ENCODE peak calls at places on chromosomes 6 and 20, in seven cellular contexts. S is stimulated activated naive CD8-positive, alpha-beta T cell treated with anti-CD3 and anti-CD28 coated beads, Interleukin-15, Interleukin-2, amounts not matched to agents 100 U/mL and 50 U/mL, for 24 hours; Y is SK-N-SH treated with all-trans-retinoic acid at 6 μM for 48 hours; B is sciatic nerve; U is left cardiac atrium; M is CD4-positive, alpha-beta T cell; I is left ventricle myocardium superior. N is an unnamed sample.

GRCh38 chr20:42484790-42485365 is 704.8 kb downstream of the PTPRT start:
- ATAC-seq in B (peak; percentile 59), Y (no peak), S (no peak), U (peak; percentile 19), M (no peak), I (peak; percentile 58), N (no peak)

GRCh38 chr20:58930496-58930895 is 50.6 kb upstream of the NELFCD start:
- ATAC-seq in U (no peak), M (no peak), B (no peak), I (no peak), S (no peak), Y (no peak), N (no peak)

GRCh38 chr20:56515657-56516381 is 8.7 kb upstream of the FAM209A start:
- ATAC-seq in Y (peak; percentile 50), I (peak; percentile 63), B (peak; percentile 42), S (no peak), M (no peak), U (no peak), N (no peak)

GRCh38 chr20:14878676-14879019 is 541.2 kb upstream of the FLRT3 start:
- ATAC-seq in Y (no peak), I (no peak), U (no peak), M (no peak), S (no peak), B (no peak), N (no peak)

GRCh38 chr20:34495928-34496327 is 20.3 kb upstream of the DYNLRB1 start:
- ATAC-seq in B (no peak), M (no peak), Y (no peak), S (no peak), I (no peak), U (no peak), N (no peak)

GRCh38 chr6:142756215-142756630 is 188.8 kb downstream of the HIVEP2 start:
- ATAC-seq in U (no peak), S (peak; percentile 77), B (no peak), M (no peak), I (peak; percentile 85), Y (peak; percentile 84), N (no peak)

GRCh38 chr6:14128017-14128416 is 10.4 kb downstream of the CD83 start:
- ATAC-seq in S (no peak), Y (no peak), M (no peak), B (no peak), I (no peak), U (no peak), N (no peak)

GRCh38 chr6:43286995-43287716 is 10.9 kb upstream of the SLC22A7 start:
- ATAC-seq in M (no peak), S (no peak), Y (peak; percentile 36), B (no peak), I (peak; percentile 31), U (no peak), N (peak; percentile 6)

GRCh38 chr6:52566201-52566600 is 10.7 kb downstream of the TRAM2 start:
- ATAC-seq in Y (no peak), M (no peak), I (no peak), S (no peak), U (no peak), B (no peak), N (no peak)

GRCh38 chr20:57831992-57832585 is 122.3 kb upstream of the PMEPA1 start:
- ATAC-seq in S (no peak), B (no peak), I (no peak), U (no peak), M (no peak), Y (no peak), N (no peak)

GRCh38 chr6:3696525-3696924 is 55.0 kb downstream of the PXDC1 start:
- ATAC-seq in S (no peak), M (no peak), U (no peak), Y (no peak), B (no peak), I (no peak), N (no peak)

GRCh38 chr20:37941332-37941731 is 38.4 kb downstream of the VSTM2L start:
- ATAC-seq in Y (peak; percentile 31), U (no peak), M (no peak), I (peak; percentile 13), S (no peak), B (no peak), N (no peak)

GRCh38 chr20:32576560-32576959 is 8.6 kb downstream of the NOL4L start:
- ATAC-seq in B (no peak), Y (no peak), S (no peak), I (no peak), M (no peak), U (no peak), N (no peak)

GRCh38 chr6:11672261-11672660 is 106.3 kb downstream of the ADTRP start:
- ATAC-seq in B (no peak), I (no peak), M (no peak), S (no peak), U (no peak), Y (no peak), N (no peak)

GRCh38 chr20:38301283-38301682 is 2.7 kb upstream of the BPI start:
- ATAC-seq in I (no peak), Y (no peak), S (peak; percentile 37), B (no peak), U (no peak), M (no peak), N (no peak)

GRCh38 chr20:15703171-15703911 is 869.9 kb downstream of the KIF16B start:
- ATAC-seq in S (no peak), I (no peak), B (no peak), M (no peak), U (no peak), Y (no peak), N (no peak)

GRCh38 chr6:23591761-23592160 is 534.3 kb upstream of the NRSN1 start:
- ATAC-seq in Y (no peak), U (no peak), I (no peak), B (no peak), M (no peak), S (no peak), N (no peak)

GRCh38 chr20:3413393-3413889 is 6.0 kb upstream of the DNAAF9 start:
- ATAC-seq in I (no peak), Y (no peak), S (no peak), B (no peak), U (no peak), M (no peak), N (no peak)

GRCh38 chr6:70315096-70315751 is 12.3 kb upstream of the COL9A1 start:
- ATAC-seq in M (no peak), U (no peak), Y (no peak), S (no peak), B (no peak), I (no peak), N (no peak)

GRCh38 chr6:26383624-26384417 is 913 bp downstream of the BTN2A2 start:
- ATAC-seq in U (peak; percentile 60), Y (peak; percentile 77), M (peak; percentile 19), B (peak; percentile 78), I (peak; percentile 60), S (peak; percentile 55), N (peak; percentile 52)

GRCh38 chr6:168385380-168385779 is 55.6 kb upstream of the SMOC2 start:
- ATAC-seq in I (peak; percentile 25), B (no peak), M (no peak), Y (no peak), S (no peak), U (no peak), N (no peak)

GRCh38 chr6:140546640-140547039 is 1172.2 kb upstream of the CITED2 start:
- ATAC-seq in S (no peak), Y (no peak), I (no peak), M (no peak), B (no peak), U (no peak), N (no peak)

GRCh38 chr6:4020822-4021132 is 58.2 kb downstream of the FAM217A start:
- ATAC-seq in Y (peak; percentile 1), B (no peak), M (no peak), I (no peak), S (no peak), U (no peak), N (no peak)

GRCh38 chr20:50794846-50795634 is at the start of gene BCAS4:
- ATAC-seq in Y (peak; percentile 81), I (peak; percentile 90), M (peak; percentile 83), B (peak; percentile 57), S (peak; percentile 79), U (peak; percentile 82), N (peak; percentile 93)

GRCh38 chr6:106082735-106083398 is 3.3 kb upstream of the PRDM1 start:
- ATAC-seq in S (peak; percentile 29), M (no peak), I (no peak), Y (no peak), B (no peak), U (no peak), N (no peak)

GRCh38 chr6:5634525-5634924 is 372.2 kb downstream of the NRN1 start:
- ATAC-seq in Y (no peak), U (peak; percentile 71), B (no peak), I (peak; percentile 81), S (no peak), M (no peak), N (no peak)

GRCh38 chr6:19333936-19334335 is 503.2 kb upstream of the ID4 start:
- ATAC-seq in Y (no peak), M (no peak), S (no peak), U (no peak), B (no peak), I (no peak), N (no peak)

GRCh38 chr6:16823700-16824352 is 62.6 kb upstream of the ATXN1 start:
- ATAC-seq in U (no peak), M (no peak), I (no peak), S (no peak), Y (no peak), B (no peak), N (no peak)

GRCh38 chr6:143299253-143300166 is 151.0 kb downstream of the ADAT2 start:
- ATAC-seq in U (no peak), I (no peak), Y (peak; percentile 52), S (peak; percentile 57), B (no peak), M (no peak), N (peak; percentile 72)

GRCh38 chr6:160221423-160221822 is 37.2 kb downstream of the SLC22A2 start:
- ATAC-seq in B (peak; percentile 38), Y (no peak), U (no peak), I (no peak), M (no peak), S (no peak), N (no peak)

GRCh38 chr6:144335914-144336313 is 50.8 kb downstream of the UTRN start:
- ATAC-seq in Y (no peak), U (no peak), S (peak; percentile 69), B (no peak), M (peak; percentile 14), I (no peak), N (peak; percentile 95)

GRCh38 chr6:20467437-20467836 is 65.8 kb downstream of the E2F3 start:
- ATAC-seq in S (peak; percentile 36), B (no peak), I (no peak), Y (no peak), M (no peak), U (no peak), N (no peak)

GRCh38 chr6:31762356-31762755 is at the start of gene SAPCD1:
- ATAC-seq in S (no peak), B (no peak), Y (no peak), M (no peak), I (no peak), U (no peak), N (no peak)

GRCh38 chr6:41964201-41964887 is 22.7 kb upstream of the CCND3 start:
- ATAC-seq in Y (no peak), B (no peak), U (no peak), I (no peak), M (peak; percentile 47), S (peak; percentile 29), N (no peak)

GRCh38 chr6:30711758-30712380 is 5.2 kb downstream of the MDC1 start:
- ATAC-seq in I (no peak), M (no peak), B (no peak), Y (no peak), U (no peak), S (peak; percentile 40), N (no peak)

GRCh38 chr20:56447227-56447626 is 21.2 kb upstream of the RTF2 start:
- ATAC-seq in S (no peak), B (no peak), U (no peak), I (no peak), M (no peak), Y (no peak), N (no peak)

GRCh38 chr6:154367839-154368695 is 11.5 kb upstream of the IPCEF1 start:
- ATAC-seq in I (no peak), Y (no peak), B (peak; percentile 69), U (no peak), S (no peak), M (no peak), N (no peak)

GRCh38 chr6:37757381-37757780 is 59.7 kb upstream of the MDGA1 start:
- ATAC-seq in S (no peak), M (no peak), U (no peak), B (no peak), I (no peak), Y (no peak), N (no peak)

N was measured in stimulated activated memory B cell treated with anti-CD40 and anti-IgM and Interleukin-4, amounts not matched to agents 10 μg/mL and 1 μg/mL and 100 μg/mL, for 72 hours.